ENCODE peak calls at places on chromosomes 16 and 17, in ten cellular contexts. D, R, L, U, T, N, I, A, Y and J are unnamed samples.

GRCh38 chr16:46871587-46871986 is 12.6 kb upstream of the GPT2 start:
- DNase-seq in D (no peak), A (no peak), R (no peak), N (no peak), L (no peak), U (no peak), I (no peak), T (no peak), Y (no peak), J (no peak)

GRCh38 chr16:48082516-48082915 is 73.3 kb downstream of the ABCC12 start:
- DNase-seq in L (no peak), T (no peak), Y (no peak), D (no peak), I (no peak), A (no peak), N (no peak), R (no peak), U (no peak), J (no peak)

GRCh38 chr17:48841395-48841831 is 10.6 kb downstream of the CALCOCO2 start:
- DNase-seq in L (no peak), T (no peak), Y (no peak), A (peak), I (no peak), U (no peak), N (no peak), R (no peak), D (no peak), J (no peak)

GRCh38 chr16:88558457-88559442 is 11.5 kb upstream of the ZC3H18 start:
- DNase-seq in L (peak), A (no peak), N (no peak), I (no peak), U (peak), Y (peak), R (peak), D (no peak), T (peak), J (no peak)

GRCh38 chr16:86410076-86410475 is 100.3 kb upstream of the FOXF1 start:
- DNase-seq in A (no peak), U (no peak), L (no peak), I (no peak), R (no peak), T (no peak), Y (no peak), D (no peak), N (no peak), J (no peak)

GRCh38 chr16:20409398-20410152 is at the start of gene ACSM5:
- DNase-seq in I (no peak), L (no peak), T (peak), N (no peak), A (no peak), D (no peak), R (no peak), Y (peak), U (peak), J (no peak)

GRCh38 chr17:31722251-31723056 is 136.6 kb downstream of the COPRS start:
- DNase-seq in N (no peak), U (no peak), R (no peak), T (peak), L (no peak), I (no peak), D (no peak), A (no peak), Y (no peak), J (no peak)

GRCh38 chr16:35102780-35103403 is 1643.5 kb downstream of the TP53TG3F start:
- DNase-seq in R (peak), D (no peak), U (no peak), I (no peak), L (no peak), N (no peak), Y (no peak), T (no peak), A (no peak), J (no peak)

GRCh38 chr16:58197314-58198012 is 443 bp downstream of the CSNK2A2 start:
- DNase-seq in L (peak), T (no peak), A (no peak), Y (peak), N (no peak), D (no peak), U (no peak), I (no peak), R (peak), J (no peak)

GRCh38 chr16:50810241-50810965 is 68.5 kb downstream of the CYLD start:
- DNase-seq in L (no peak), D (no peak), N (no peak), R (no peak), I (no peak), U (no peak), Y (no peak), T (no peak), A (no peak), J (no peak)

GRCh38 chr16:2745961-2746360 is 6.5 kb upstream of the SRRM2 start:
- DNase-seq in L (no peak), T (no peak), D (no peak), R (no peak), A (no peak), U (no peak), I (no peak), Y (no peak), N (no peak), J (no peak)

GRCh38 chr17:40448639-40449261 is 5.5 kb downstream of the IGFBP4 start:
- DNase-seq in R (no peak), D (no peak), I (no peak), N (no peak), Y (peak), T (peak), U (no peak), L (no peak), A (no peak), J (no peak)

GRCh38 chr16:59748531-59748930 is 1014.4 kb upstream of the GOT2 start:
- DNase-seq in T (no peak), D (no peak), Y (no peak), L (no peak), I (no peak), N (no peak), R (no peak), U (no peak), A (no peak), J (no peak)

GRCh38 chr16:85884808-85885463 is 14.0 kb upstream of the IRF8 start:
- DNase-seq in T (no peak), Y (no peak), U (no peak), A (no peak), R (no peak), N (no peak), L (no peak), I (no peak), D (no peak), J (no peak)

GRCh38 chr17:44007346-44008204 is 3.2 kb downstream of the NAGS start:
- DNase-seq in L (no peak), I (no peak), U (no peak), N (no peak), D (no peak), T (no peak), R (no peak), Y (no peak), A (no peak), J (no peak)

GRCh38 chr16:57041182-57042156 is 50.9 kb upstream of the CPNE2 start:
- DNase-seq in I (peak), U (no peak), D (peak), L (no peak), A (peak), T (peak), N (peak), Y (no peak), R (no peak), J (peak)

GRCh38 chr17:57406131-57406980 is 150.0 kb downstream of the MSI2 start:
- DNase-seq in R (no peak), I (no peak), L (no peak), U (no peak), Y (no peak), A (no peak), N (no peak), D (no peak), T (no peak), J (no peak)

GRCh38 chr16:3732171-3732570 is 14.8 kb upstream of the TRAP1 start:
- DNase-seq in L (no peak), D (no peak), A (no peak), N (no peak), R (no peak), T (no peak), Y (no peak), U (no peak), I (no peak), J (no peak)

GRCh38 chr17:17782425-17783120 is 54.2 kb downstream of the SREBF1 start:
- DNase-seq in I (no peak), T (peak), U (peak), Y (no peak), R (peak), N (no peak), L (no peak), A (no peak), D (no peak), J (no peak)

GRCh38 chr17:62822080-62822904 is 14.2 kb upstream of the MARCHF10 start:
- DNase-seq in R (no peak), Y (no peak), I (no peak), A (no peak), L (no peak), D (no peak), N (no peak), U (peak), T (peak), J (no peak)

GRCh38 chr17:15999141-15999973 is at the start of the genes TTC19 and ZSWIM7:
- DNase-seq in N (peak), I (peak), D (peak), A (peak), L (peak), Y (peak), T (peak), R (peak), U (peak), J (peak)

GRCh38 chr17:32283745-32284207 is 18.1 kb downstream of the RHBDL3 start:
- DNase-seq in N (no peak), L (no peak), D (no peak), A (no peak), T (no peak), U (no peak), I (no peak), Y (no peak), R (no peak), J (no peak)

GRCh38 chr16:53071748-53072301 is 17.0 kb downstream of the CHD9 start:
- DNase-seq in D (no peak), U (no peak), A (no peak), R (no peak), Y (no peak), L (peak), I (no peak), T (no peak), N (no peak), J (no peak)

GRCh38 chr17:80892900-80893603 is 98.6 kb upstream of the CHMP6 start:
- DNase-seq in Y (no peak), A (no peak), T (no peak), I (no peak), N (no peak), D (peak), U (no peak), R (no peak), L (peak), J (peak)

GRCh38 chr17:75979705-75980187 is 706 bp downstream of the TEN1 start:
- DNase-seq in N (no peak), T (no peak), D (no peak), U (no peak), A (no peak), L (no peak), R (no peak), Y (no peak), I (no peak), J (peak)

GRCh38 chr17:73713136-73713535 is 68.9 kb upstream of the SDK2 start:
- DNase-seq in R (no peak), A (no peak), L (no peak), Y (no peak), I (no peak), N (no peak), U (no peak), T (no peak), D (no peak), J (no peak)

GRCh38 chr17:10149573-10150399 is 48.6 kb downstream of the GAS7 start:
- DNase-seq in R (no peak), T (no peak), A (peak), Y (no peak), L (no peak), U (no peak), D (no peak), I (peak), N (no peak), J (peak)

GRCh38 chr16:79651363-79651762 is 50.8 kb upstream of the MAF start:
- DNase-seq in N (no peak), U (no peak), T (peak), D (no peak), I (no peak), Y (no peak), A (no peak), L (no peak), R (no peak), J (no peak)